ENCODE peak calls at places on chromosomes 1 and 21, in five cellular contexts. H is EL, I is IMR-90, U is NCI-H1694 treated with DMSO at 0.1 percent for 48 hours, E is hepatocyte. L is an unnamed sample.

GRCh38 chr1:66927528-66927927 is 2.7 kb downstream of the MIER1 start:
- DNase-seq in H (no peak), I (no peak), U (no peak), E (no peak), L (no peak)

GRCh38 chr1:65762081-65762862 is 30.4 kb upstream of the PDE4B start:
- DNase-seq in H (peak), I (peak), U (no peak), E (peak), L (no peak)

GRCh38 chr1:156146006-156146748 is 7.2 kb upstream of the SEMA4A start:
- DNase-seq in H (peak), I (peak), U (peak), E (peak), L (peak)

GRCh38 chr1:96313216-96313615 is 408.4 kb upstream of the PTBP2 start:
- DNase-seq in H (peak), I (peak), U (no peak), E (no peak), L (no peak)

GRCh38 chr1:61116421-61116820 is 34.1 kb downstream of the NFIA start:
- DNase-seq in H (no peak), I (no peak), U (no peak), E (no peak), L (no peak)

GRCh38 chr1:116806245-116806644 is 52.0 kb downstream of the CD2 start:
- DNase-seq in H (no peak), I (no peak), U (no peak), E (no peak), L (no peak)

GRCh38 chr1:56074357-56074717 is 505.0 kb downstream of the PLPP3 start:
- DNase-seq in H (no peak), I (no peak), U (no peak), E (no peak), L (peak)

GRCh38 chr1:92464588-92465255 is 22.0 kb downstream of the GFI1 start:
- DNase-seq in H (no peak), I (no peak), U (no peak), E (no peak), L (no peak)

GRCh38 chr1:42189931-42190853 is 25.6 kb upstream of the GUCA2A start:
- DNase-seq in H (no peak), I (peak), U (no peak), E (no peak), L (no peak)

GRCh38 chr1:13512472-13512871 is 1.3 kb downstream of the LRRC38 start:
- DNase-seq in H (no peak), I (no peak), U (no peak), E (no peak), L (no peak)

GRCh38 chr1:67430358-67431155 is at the start of gene SERBP1:
- DNase-seq in H (peak), I (peak), U (peak), E (peak), L (peak)

GRCh38 chr1:95503371-95504145 is 269.5 kb downstream of the RWDD3 start:
- DNase-seq in H (no peak), I (no peak), U (peak), E (no peak), L (no peak)

GRCh38 chr1:2587071-2587859 is 688 bp downstream of the PRXL2B start:
- DNase-seq in H (peak), I (peak), U (no peak), E (no peak), L (no peak)

GRCh38 chr21:42062543-42063022 is 8.5 kb upstream of the UMODL1 start:
- DNase-seq in H (no peak), I (no peak), U (no peak), E (no peak), L (no peak)

GRCh38 chr21:41964171-41964570 is 10.4 kb upstream of the C2CD2 start:
- DNase-seq in H (no peak), I (no peak), U (no peak), E (no peak), L (no peak)

L was measured in LNCaP clone FGC.